ENCODE peak calls at places on chromosomes 2 and 18, in four cellular contexts. One of them, this sample, is unnamed.
A peak's percentile ranks its signal among the peaks of the same experiment; 100 is the strongest.

GRCh38 chr2:35790292-35790691 is 565.3 kb upstream of the CRIM1 start:
- DNase-seq in GDM1: no peak
- DNase-seq in mucosa of gallbladder: no peak
- DNase-seq in H4: no peak
- DNase-seq in this sample: no peak

GRCh38 chr18:7370375-7370774 is 139.5 kb downstream of the LRRC30 start:
- DNase-seq in H4: no peak
- DNase-seq in GDM1: no peak
- DNase-seq in mucosa of gallbladder: no peak
- DNase-seq in this sample: no peak

GRCh38 chr2:45013229-45014015 is 4.2 kb upstream of the SIX2 start:
- DNase-seq in H4: no peak
- DNase-seq in GDM1: no peak
- DNase-seq in mucosa of gallbladder: no peak
- DNase-seq in this sample: no peak

GRCh38 chr2:23289671-23290070 is 95.3 kb upstream of the KLHL29 start:
- DNase-seq in GDM1: no peak
- DNase-seq in H4: no peak
- DNase-seq in mucosa of gallbladder: no peak
- DNase-seq in this sample: no peak

GRCh38 chr2:12948231-12948962 is 231.7 kb downstream of the TRIB2 start:
- DNase-seq in GDM1: no peak
- DNase-seq in mucosa of gallbladder: no peak
- DNase-seq in H4: peak; percentile 10
- DNase-seq in this sample: no peak

GRCh38 chr2:230503798-230504197 is 87.8 kb downstream of the SP100 start:
- DNase-seq in H4: no peak
- DNase-seq in GDM1: no peak
- DNase-seq in mucosa of gallbladder: no peak
- DNase-seq in this sample: no peak

GRCh38 chr2:112819081-112819480 is 17.5 kb downstream of the IL1B start:
- DNase-seq in GDM1: no peak
- DNase-seq in H4: no peak
- DNase-seq in mucosa of gallbladder: no peak
- DNase-seq in this sample: no peak

GRCh38 chr18:78271790-78272189 is 707.8 kb upstream of the SALL3 start:
- DNase-seq in mucosa of gallbladder: no peak
- DNase-seq in GDM1: no peak
- DNase-seq in H4: no peak
- DNase-seq in this sample: no peak

GRCh38 chr2:223596208-223596607 is 6.0 kb downstream of the SCG2 start:
- DNase-seq in GDM1: no peak
- DNase-seq in mucosa of gallbladder: no peak
- DNase-seq in H4: no peak
- DNase-seq in this sample: no peak

GRCh38 chr2:223459328-223459939 is 142.7 kb downstream of the SCG2 start:
- DNase-seq in mucosa of gallbladder: no peak
- DNase-seq in GDM1: no peak
- DNase-seq in H4: no peak
- DNase-seq in this sample: no peak

GRCh38 chr2:178484245-178485041 is 4.2 kb downstream of the PLEKHA3 start:
- DNase-seq in GDM1: no peak
- DNase-seq in mucosa of gallbladder: peak; percentile 36
- DNase-seq in H4: no peak
- DNase-seq in this sample: peak; percentile 28

GRCh38 chr2:75303227-75303626 is 103.9 kb upstream of the TACR1 start:
- DNase-seq in GDM1: no peak
- DNase-seq in mucosa of gallbladder: no peak
- DNase-seq in H4: no peak
- DNase-seq in this sample: no peak

GRCh38 chr18:70659026-70659726 is 370.3 kb downstream of the SOCS6 start:
- DNase-seq in H4: peak; percentile 56
- DNase-seq in GDM1: no peak
- DNase-seq in mucosa of gallbladder: no peak
- DNase-seq in this sample: no peak

GRCh38 chr18:63868546-63868945 is 19.0 kb upstream of the SERPINB2 start:
- DNase-seq in mucosa of gallbladder: no peak
- DNase-seq in GDM1: no peak
- DNase-seq in H4: no peak
- DNase-seq in this sample: no peak

GRCh38 chr2:6789559-6790138 is 76.1 kb downstream of the CMPK2 start:
- DNase-seq in H4: no peak
- DNase-seq in mucosa of gallbladder: no peak
- DNase-seq in GDM1: no peak
- DNase-seq in this sample: no peak

GRCh38 chr18:54161267-54161666 is 63.2 kb downstream of the MBD2 start:
- DNase-seq in GDM1: no peak
- DNase-seq in mucosa of gallbladder: no peak
- DNase-seq in H4: no peak
- DNase-seq in this sample: no peak

GRCh38 chr18:57434177-57434535 is 1.0 kb upstream of the ONECUT2 start:
- DNase-seq in mucosa of gallbladder: no peak
- DNase-seq in H4: no peak
- DNase-seq in GDM1: no peak
- DNase-seq in this sample: no peak

GRCh38 chr2:199850718-199851498 is at the start of gene FTCDNL1:
- DNase-seq in H4: peak; percentile 41
- DNase-seq in GDM1: peak; percentile 67
- DNase-seq in mucosa of gallbladder: peak; percentile 69
- DNase-seq in this sample: peak; percentile 51

GRCh38 chr2:74130211-74130995 is 17.3 kb downstream of the BOLA3 start:
- DNase-seq in H4: no peak
- DNase-seq in GDM1: no peak
- DNase-seq in mucosa of gallbladder: no peak
- DNase-seq in this sample: no peak

GRCh38 chr2:48248251-48248933 is 281.6 kb upstream of the STON1 start:
- DNase-seq in H4: peak; percentile 92
- DNase-seq in mucosa of gallbladder: no peak
- DNase-seq in GDM1: no peak
- DNase-seq in this sample: no peak

GRCh38 chr2:47891369-47892337 is 14.6 kb downstream of the FBXO11 start:
- DNase-seq in mucosa of gallbladder: no peak
- DNase-seq in GDM1: no peak
- DNase-seq in H4: no peak
- DNase-seq in this sample: no peak

GRCh38 chr2:197813093-197813787 is 8.8 kb downstream of the PLCL1 start:
- DNase-seq in H4: peak; percentile 75
- DNase-seq in mucosa of gallbladder: no peak
- DNase-seq in GDM1: no peak
- DNase-seq in this sample: no peak

GRCh38 chr2:69438580-69438979 is 1.3 kb upstream of the NFU1 start:
- DNase-seq in H4: no peak
- DNase-seq in mucosa of gallbladder: no peak
- DNase-seq in GDM1: no peak
- DNase-seq in this sample: no peak

GRCh38 chr2:51013060-51013746 is 18.7 kb downstream of the NRXN1 start:
- DNase-seq in GDM1: no peak
- DNase-seq in H4: peak; percentile 3
- DNase-seq in mucosa of gallbladder: no peak
- DNase-seq in this sample: no peak

GRCh38 chr18:7682334-7682733 is 115.2 kb downstream of the PTPRM start:
- DNase-seq in H4: no peak
- DNase-seq in GDM1: no peak
- DNase-seq in mucosa of gallbladder: no peak
- DNase-seq in this sample: no peak

GRCh38 chr2:33090553-33091134 is 143.9 kb downstream of the LTBP1 start:
- DNase-seq in mucosa of gallbladder: no peak
- DNase-seq in H4: no peak
- DNase-seq in GDM1: no peak
- DNase-seq in this sample: no peak

GRCh38 chr18:45571714-45572113 is 43.6 kb upstream of the SLC14A2 start:
- DNase-seq in mucosa of gallbladder: no peak
- DNase-seq in H4: no peak
- DNase-seq in GDM1: no peak
- DNase-seq in this sample: no peak

GRCh38 chr2:127086800-127087737 is 19.9 kb downstream of the BIN1 start:
- DNase-seq in H4: no peak
- DNase-seq in mucosa of gallbladder: no peak
- DNase-seq in GDM1: peak; percentile 73
- DNase-seq in this sample: peak; percentile 77

GRCh38 chr2:150391779-150392178 is 95.7 kb downstream of the RND3 start:
- DNase-seq in mucosa of gallbladder: no peak
- DNase-seq in GDM1: no peak
- DNase-seq in H4: no peak
- DNase-seq in this sample: no peak

This sample was measured in tibial nerve.